ENCODE peak calls at places on chromosomes 6 and 20, in four cellular contexts. D is stimulated activated CD4-positive, alpha-beta T cell treated with anti-CD3 and anti-CD28 coated beads, Interleukin-12 subunit alpha, Interleukin-12 subunit beta, amount 100 ng/mL, for 48 hours; B is T-helper 17 cell; M is GF-D8. F is an unnamed sample.

GRCh38 chr6:153553627-153554026 is 422.5 kb upstream of the RGS17 start:
- DNase-seq in D (no peak), B (no peak), M (no peak), F (no peak)

GRCh38 chr20:32920066-32920465 is 61.3 kb downstream of the EFCAB8 start:
- DNase-seq in D (no peak), B (no peak), M (no peak), F (no peak)

GRCh38 chr20:2118783-2119182 is 17.2 kb downstream of the STK35 start:
- DNase-seq in D (peak), B (no peak), M (peak), F (no peak)

GRCh38 chr6:4399656-4400055 is 264.3 kb upstream of the ECI2 start:
- DNase-seq in D (no peak), B (no peak), M (no peak), F (no peak)

GRCh38 chr6:38170666-38171065 is 351.1 kb downstream of the ZFAND3 start:
- DNase-seq in D (no peak), B (no peak), M (no peak), F (no peak)

GRCh38 chr6:46410330-46410953 is 80.8 kb downstream of the RCAN2 start:
- DNase-seq in D (no peak), B (no peak), M (no peak), F (no peak)

GRCh38 chr6:149510793-149511512 is 26.1 kb upstream of the ZC3H12D start:
- DNase-seq in D (no peak), B (no peak), M (no peak), F (no peak)

GRCh38 chr6:90184334-90185298 is 112.0 kb downstream of the BACH2 start:
- DNase-seq in D (no peak), B (no peak), M (no peak), F (no peak)

GRCh38 chr6:153976921-153977693 is 61.9 kb upstream of the OPRM1 start:
- DNase-seq in D (no peak), B (no peak), M (no peak), F (no peak)

GRCh38 chr20:12180107-12180661 is 262.5 kb downstream of the BTBD3 start:
- DNase-seq in D (no peak), B (no peak), M (no peak), F (no peak)

GRCh38 chr20:51258582-51259175 is 235.8 kb upstream of the KCNG1 start:
- DNase-seq in D (no peak), B (no peak), M (no peak), F (no peak)

F was measured in GM12892.